ENCODE peak calls at places on chromosomes 12 and 14, in four cellular contexts. B is GM12878, O is HepG2, K is K562. M is an unnamed sample.

GRCh38 chr12:132954471-132955048 is 1.5 kb downstream of the ZNF605 start:
- DNase-seq in K (no peak), O (no peak), B (no peak), M (peak)

GRCh38 chr14:26841920-26842741 is 244.3 kb upstream of the NOVA1 start:
- DNase-seq in K (no peak), B (no peak), O (peak), M (peak)

GRCh38 chr12:124026755-124027745 is 54.0 kb downstream of the ZNF664 start:
- DNase-seq in K (peak), O (no peak), B (no peak), M (no peak)

GRCh38 chr14:24054324-24054641 is 2.5 kb downstream of the CARMIL3 start:
- DNase-seq in O (no peak), K (no peak), B (no peak), M (no peak)

GRCh38 chr12:83114042-83114441 is 427.3 kb downstream of the TMTC2 start:
- DNase-seq in B (no peak), K (no peak), O (no peak), M (no peak)

GRCh38 chr14:20661197-20661596 is 19.7 kb upstream of the OR6S1 start:
- DNase-seq in B (no peak), K (no peak), O (no peak), M (no peak)

GRCh38 chr12:98182791-98183190 is 332.6 kb upstream of the TMPO start:
- DNase-seq in K (no peak), O (no peak), B (no peak), M (no peak)

GRCh38 chr14:67940476-67940875 is 120.9 kb downstream of the RAD51B start:
- DNase-seq in K (no peak), B (no peak), O (peak), M (no peak)

GRCh38 chr14:102525213-102526143 is 15.9 kb upstream of the ANKRD9 start:
- DNase-seq in B (peak), O (peak), K (no peak), M (peak)

GRCh38 chr14:92549853-92550244 is 36.3 kb downstream of the RIN3 start:
- DNase-seq in B (no peak), K (no peak), O (no peak), M (no peak)

GRCh38 chr12:3137268-3137761 is 60.1 kb downstream of the TSPAN9 start:
- DNase-seq in K (no peak), B (no peak), O (no peak), M (no peak)

DNA sequence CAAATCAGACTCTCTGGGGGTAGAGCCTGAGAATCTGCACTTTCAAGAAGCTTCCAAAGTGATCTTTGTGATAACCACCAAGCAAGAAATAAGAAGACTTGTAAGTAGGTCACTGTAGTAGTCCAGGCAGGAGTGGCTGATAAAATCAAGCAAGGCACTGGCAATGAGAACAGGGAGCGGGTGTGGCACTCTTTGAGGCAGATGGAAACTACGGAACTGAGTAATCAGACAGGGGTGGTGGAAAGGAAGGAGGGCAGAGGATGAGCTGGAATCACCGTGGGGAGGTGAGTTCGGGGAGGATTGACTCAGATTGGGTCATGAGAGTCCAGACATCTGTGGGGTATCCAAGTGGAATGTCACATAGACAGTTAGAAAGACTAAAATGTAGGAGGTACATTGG is 44.4 kb upstream of the PLXNC1 start:
- DNase-seq in O (no peak), B (no peak), K (no peak), M (no peak)
- TF ChIP-seq KDM1A in O (no peak), B (no peak), K (no peak), M (no peak)

GRCh38 chr12:13049816-13050215 is 5.6 kb downstream of the FAM234B start:
- DNase-seq in B (no peak), K (no peak), O (no peak), M (no peak)

GRCh38 chr12:13046914-13047472 is 2.8 kb downstream of the FAM234B start:
- DNase-seq in B (no peak), K (no peak), O (no peak), M (no peak)

DNA sequence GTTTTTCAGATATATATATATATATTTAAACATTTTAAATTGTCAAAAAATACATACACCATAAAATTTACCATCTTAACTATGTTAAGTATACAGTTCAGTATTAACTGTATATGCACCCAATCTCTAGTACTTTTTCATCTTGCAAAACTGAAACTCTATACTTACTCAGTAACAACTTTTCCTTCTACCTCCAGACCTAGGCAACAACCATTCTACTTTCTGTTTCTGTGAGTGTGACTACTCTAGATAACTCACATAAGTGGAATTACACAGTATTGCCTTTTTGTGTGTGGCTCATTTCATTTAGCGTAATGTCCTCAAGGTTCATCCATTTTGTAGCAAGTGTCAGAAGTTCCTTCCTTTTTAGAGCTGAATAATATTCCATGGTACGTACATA is 8.2 kb downstream of the FAM234B start:
- DNase-seq in B (no peak), K (no peak), O (no peak), M (no peak)
- TF ChIP-seq BHLHE40 in B (no peak), K (no peak), O (no peak), M (no peak)

DNA sequence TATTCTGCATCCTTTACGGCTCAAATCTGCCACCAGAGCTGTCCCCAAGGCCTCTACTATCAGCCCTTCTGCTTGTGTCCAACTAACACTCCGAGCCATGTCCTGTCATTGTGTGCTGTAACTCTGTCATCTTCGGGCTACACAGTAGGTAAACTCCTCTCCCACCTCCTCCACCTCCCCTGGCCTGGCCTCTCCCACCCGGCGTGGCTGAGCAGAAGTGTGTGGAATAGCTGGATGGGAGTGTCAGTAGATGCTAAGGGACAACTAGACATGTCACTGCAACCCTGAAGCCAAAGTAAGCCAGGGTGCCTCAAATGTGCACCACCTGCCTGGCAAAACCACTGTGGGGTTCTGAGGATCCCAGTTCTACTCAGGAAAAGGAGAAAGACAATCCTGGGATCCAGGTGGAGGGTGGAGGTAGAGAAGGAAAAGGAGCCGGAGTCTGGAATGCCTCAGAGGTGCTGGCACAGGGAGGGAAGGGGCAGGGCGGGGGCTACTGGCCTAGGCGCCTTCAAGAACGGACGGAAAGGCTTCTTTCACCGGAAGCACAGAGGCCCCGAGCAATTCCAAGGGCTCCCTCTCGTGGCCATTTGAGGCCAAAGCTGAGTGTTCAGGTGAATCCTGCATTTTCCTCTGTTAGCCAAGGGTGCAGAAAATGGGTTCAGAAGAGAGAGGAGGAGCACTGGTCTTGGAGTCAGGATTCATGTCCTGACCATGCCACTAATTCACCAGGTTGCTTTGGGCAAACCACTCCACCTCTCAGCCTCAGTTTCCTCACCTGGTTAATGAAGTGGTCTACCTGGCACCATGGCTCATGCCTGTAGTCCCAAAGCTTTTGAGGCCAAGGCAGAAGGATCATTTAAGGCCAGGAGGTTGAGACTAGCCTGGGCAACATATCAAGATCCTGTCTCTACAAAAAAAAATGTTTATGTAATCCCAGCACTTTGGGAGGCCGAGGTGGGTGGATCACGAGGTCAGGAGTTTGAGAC is 20.5 kb upstream of the FAM181A start:
- DNase-seq in O (peak), B (no peak), K (peak), M (peak)
- TF ChIP-seq KDM1A in O (no peak), B (no peak), K (no peak), M (no peak)

GRCh38 chr14:62696969-62697328 is 348.3 kb downstream of the KCNH5 start:
- DNase-seq in K (no peak), O (no peak), B (no peak), M (no peak)
- TF ChIP-seq BHLHE40 in K (no peak), O (no peak), B (no peak), M (no peak)

DNA sequence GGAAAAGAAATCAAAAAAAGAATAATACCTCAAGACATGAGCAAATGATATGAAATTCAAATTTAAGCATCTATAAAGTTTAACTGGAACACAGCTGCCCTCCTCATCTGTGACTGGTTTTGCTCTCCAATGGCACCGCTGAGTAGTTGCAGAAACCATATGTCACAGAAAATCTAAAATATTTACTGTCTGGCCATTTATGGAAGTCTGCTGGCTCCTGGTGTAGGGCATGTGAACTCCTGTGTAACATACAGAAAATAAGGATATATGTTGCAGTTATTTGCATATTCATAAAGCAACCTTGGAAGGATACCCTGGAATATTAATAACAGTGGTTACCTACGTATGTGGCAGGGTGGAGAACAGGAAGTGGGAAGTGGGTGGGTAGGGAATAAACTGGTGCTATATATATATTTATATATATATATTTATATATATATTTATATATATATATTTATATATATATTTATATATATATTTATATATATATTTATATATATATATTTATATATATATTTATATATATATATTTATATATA is 48.3 kb downstream of the LTBP2 start:
- DNase-seq in K (no peak), O (no peak), B (no peak), M (no peak)
- TF ChIP-seq KDM1A in K (no peak), O (no peak), B (no peak), M (no peak)

GRCh38 chr12:121916719-121917118 is 1.7 kb upstream of the CFAP251 start:
- DNase-seq in O (no peak), B (no peak), K (no peak), M (peak)

GRCh38 chr12:121917950-121918678 is at the start of gene CFAP251:
- DNase-seq in K (no peak), B (peak), O (no peak), M (no peak)

GRCh38 chr12:121925361-121925725 is 7.0 kb downstream of the CFAP251 start:
- DNase-seq in O (no peak), B (no peak), K (no peak), M (no peak)

GRCh38 chr12:121918679-121919038 is 267 bp downstream of the CFAP251 start:
- DNase-seq in B (no peak), K (no peak), O (no peak), M (no peak)

DNA sequence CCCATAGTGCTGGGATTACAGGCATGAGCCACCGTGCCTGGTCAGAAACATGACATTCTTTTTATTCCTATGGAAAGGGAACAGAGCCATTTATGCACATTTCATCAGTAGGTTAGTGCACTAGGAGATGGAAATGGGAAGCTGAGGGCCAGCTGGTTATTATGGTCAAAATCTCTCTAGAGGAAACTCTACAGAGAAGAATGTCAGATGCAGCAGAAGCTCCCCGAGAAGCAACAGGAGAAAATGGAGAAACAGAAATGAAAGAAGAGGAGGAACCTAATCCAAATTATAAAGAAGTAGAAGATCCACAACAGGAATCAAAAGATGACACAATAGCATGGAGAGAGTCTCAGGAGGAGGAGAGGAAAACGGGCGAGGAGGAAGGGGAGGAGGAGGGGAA is 2.7 kb downstream of the CFAP251 start:
- DNase-seq in O (no peak), B (no peak), K (no peak), M (no peak)
- TF ChIP-seq BHLHE40 in O (no peak), B (no peak), K (no peak), M (no peak)